ENCODE peak calls at places on chromosomes 7 and 10, in nine cellular contexts. V is GM23338, Z is GM23248, L is PC-3, X is neural progenitor cell, O is HCT116, K is hepatocyte, T is MM.1S, D is SK-N-SH. Q is an unnamed sample.

GRCh38 chr7:38748056-38748610 is 117.0 kb upstream of the AMPH start:
- DNase-seq in V (peak; percentile 27), Z (peak; percentile 57), L (peak; percentile 54), X (peak; percentile 23), O (no peak), K (no peak), T (no peak), D (peak; percentile 16), Q (no peak)

GRCh38 chr10:60943372-60944158 is 420 bp downstream of the RHOBTB1 start:
- DNase-seq in V (peak; percentile 81), Z (peak; percentile 73), L (peak; percentile 60), X (peak; percentile 75), O (peak; percentile 3), K (peak; percentile 81), T (peak; percentile 24), D (peak; percentile 78), Q (no peak)

GRCh38 chr10:107442035-107442505 is 277.6 kb upstream of the SORCS1 start:
- DNase-seq in V (no peak), Z (peak; percentile 84), L (peak; percentile 71), X (no peak), O (no peak), K (no peak), T (peak; percentile 9), D (no peak), Q (no peak)

GRCh38 chr10:130359711-130360110 is 223.5 kb downstream of the GLRX3 start:
- DNase-seq in V (no peak), Z (no peak), L (no peak), X (no peak), O (no peak), K (no peak), T (no peak), D (no peak), Q (no peak)

GRCh38 chr7:12066561-12066960 is 144.5 kb upstream of the TMEM106B start:
- DNase-seq in V (peak; percentile 1), Z (peak; percentile 6), L (peak; percentile 92), X (no peak), O (peak; percentile 85), K (peak; percentile 28), T (no peak), D (no peak), Q (no peak)

GRCh38 chr7:146375155-146375554 is 258.6 kb downstream of the CNTNAP2 start:
- DNase-seq in V (no peak), Z (no peak), L (no peak), X (peak; percentile 35), O (no peak), K (no peak), T (no peak), D (peak; percentile 79), Q (no peak)

GRCh38 chr7:133478591-133479135 is 225.8 kb downstream of the EXOC4 start:
- DNase-seq in V (no peak), Z (no peak), L (no peak), X (no peak), O (no peak), K (no peak), T (no peak), D (no peak), Q (no peak)

GRCh38 chr7:6385110-6385792 is 62.5 kb downstream of the DAGLB start:
- DNase-seq in V (no peak), Z (peak; percentile 98), L (peak; percentile 95), X (no peak), O (peak; percentile 58), K (peak; percentile 80), T (no peak), D (no peak), Q (no peak)

GRCh38 chr10:43809211-43809930 is 160.7 kb upstream of the ZNF32 start:
- DNase-seq in V (no peak), Z (peak; percentile 94), L (peak; percentile 36), X (no peak), O (no peak), K (no peak), T (no peak), D (no peak), Q (no peak)

GRCh38 chr10:124717911-124718734 is 26.1 kb downstream of the FAM53B start:
- DNase-seq in V (no peak), Z (no peak), L (no peak), X (no peak), O (no peak), K (no peak), T (no peak), D (no peak), Q (no peak)

GRCh38 chr10:129093641-129094040 is 373.4 kb upstream of the MGMT start:
- DNase-seq in V (no peak), Z (no peak), L (no peak), X (no peak), O (no peak), K (no peak), T (no peak), D (no peak), Q (no peak)

GRCh38 chr7:151832656-151833055 is 44.3 kb downstream of the PRKAG2 start:
- DNase-seq in V (no peak), Z (no peak), L (no peak), X (no peak), O (no peak), K (no peak), T (no peak), D (no peak), Q (no peak)

GRCh38 chr7:80748302-80749042 is 110.0 kb downstream of the CD36 start:
- DNase-seq in V (peak; percentile 15), Z (no peak), L (no peak), X (no peak), O (peak; percentile 79), K (no peak), T (no peak), D (no peak), Q (no peak)

GRCh38 chr7:29977926-29978652 is 11.5 kb downstream of the SCRN1 start:
- DNase-seq in V (peak; percentile 92), Z (no peak), L (peak; percentile 13), X (peak; percentile 82), O (peak; percentile 27), K (no peak), T (no peak), D (no peak), Q (peak; percentile 24)

GRCh38 chr10:106609867-106610266 is 554.6 kb downstream of the SORCS1 start:
- DNase-seq in V (peak; percentile 62), Z (peak; percentile 13), L (peak; percentile 23), X (peak; percentile 24), O (no peak), K (no peak), T (no peak), D (peak; percentile 8), Q (no peak)

DNA sequence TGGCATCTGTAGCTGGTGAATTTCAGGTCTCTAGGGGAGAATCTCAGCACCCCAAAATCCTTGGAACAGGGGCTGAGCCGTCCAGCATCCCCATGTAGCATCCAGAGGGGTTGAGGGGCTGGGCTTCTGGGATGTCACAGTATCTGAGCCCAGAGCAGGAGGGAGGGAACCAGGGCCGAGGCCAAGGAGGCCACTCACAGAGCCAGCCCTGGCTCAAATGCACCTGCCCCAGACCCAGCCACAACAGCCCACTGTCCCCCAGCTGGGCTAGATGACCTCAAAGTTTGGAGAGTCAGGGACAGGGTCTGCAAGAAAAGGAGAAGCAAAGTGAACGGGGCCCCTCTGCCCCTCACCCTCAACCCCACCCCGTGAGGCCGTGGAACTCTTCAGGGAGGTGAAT is 22.3 kb downstream of the VSIR start:
- DNase-seq in V (no peak), Z (no peak), L (no peak), X (no peak), O (no peak), K (no peak), T (no peak), D (no peak), Q (no peak)
- H3K4me1 ChIP-seq in V (peaks cover 5% of the 10 kb centered on the region), Z (no peaks in the 10 kb centered on the region), L (no peaks in the 10 kb centered on the region), X (peaks cover 5% of the 10 kb centered on the region), O (peaks cover 5% of the 10 kb centered on the region), K (peaks cover 36% of the 10 kb centered on the region), T (peaks cover 23% of the 10 kb centered on the region), D (no peaks in the 10 kb centered on the region), Q (peaks cover 87% of the 10 kb centered on the region)

GRCh38 chr7:95777266-95777665 is 4.9 kb downstream of the DYNC1I1 start:
- DNase-seq in V (no peak), Z (no peak), L (no peak), X (no peak), O (no peak), K (no peak), T (no peak), D (no peak), Q (no peak)

GRCh38 chr7:95766657-95767056 is 5.7 kb upstream of the DYNC1I1 start:
- DNase-seq in V (no peak), Z (no peak), L (no peak), X (no peak), O (no peak), K (no peak), T (no peak), D (no peak), Q (no peak)

GRCh38 chr7:95776561-95777185 is 4.3 kb downstream of the DYNC1I1 start:
- DNase-seq in V (no peak), Z (no peak), L (peak; percentile 87), X (no peak), O (no peak), K (no peak), T (no peak), D (no peak), Q (no peak)

GRCh38 chr7:95772771-95773581 is 622 bp downstream of the DYNC1I1 start:
- DNase-seq in V (peak; percentile 54), Z (peak; percentile 32), L (peak; percentile 57), X (peak; percentile 33), O (no peak), K (peak; percentile 32), T (no peak), D (no peak), Q (no peak)

GRCh38 chr7:95772298-95772770 is at the start of gene DYNC1I1:
- DNase-seq in V (peak; percentile 73), Z (peak; percentile 77), L (peak; percentile 80), X (peak; percentile 83), O (no peak), K (peak; percentile 87), T (peak; percentile 81), D (peak; percentile 94), Q (no peak)
- TF ChIP-seq EZH2phosphoT487 in V (no peak), Z (no peak), L (no peak), X (no peak), O (no peak), K (no peak), T (no peak), D (no peak), Q (no peak)

DNA sequence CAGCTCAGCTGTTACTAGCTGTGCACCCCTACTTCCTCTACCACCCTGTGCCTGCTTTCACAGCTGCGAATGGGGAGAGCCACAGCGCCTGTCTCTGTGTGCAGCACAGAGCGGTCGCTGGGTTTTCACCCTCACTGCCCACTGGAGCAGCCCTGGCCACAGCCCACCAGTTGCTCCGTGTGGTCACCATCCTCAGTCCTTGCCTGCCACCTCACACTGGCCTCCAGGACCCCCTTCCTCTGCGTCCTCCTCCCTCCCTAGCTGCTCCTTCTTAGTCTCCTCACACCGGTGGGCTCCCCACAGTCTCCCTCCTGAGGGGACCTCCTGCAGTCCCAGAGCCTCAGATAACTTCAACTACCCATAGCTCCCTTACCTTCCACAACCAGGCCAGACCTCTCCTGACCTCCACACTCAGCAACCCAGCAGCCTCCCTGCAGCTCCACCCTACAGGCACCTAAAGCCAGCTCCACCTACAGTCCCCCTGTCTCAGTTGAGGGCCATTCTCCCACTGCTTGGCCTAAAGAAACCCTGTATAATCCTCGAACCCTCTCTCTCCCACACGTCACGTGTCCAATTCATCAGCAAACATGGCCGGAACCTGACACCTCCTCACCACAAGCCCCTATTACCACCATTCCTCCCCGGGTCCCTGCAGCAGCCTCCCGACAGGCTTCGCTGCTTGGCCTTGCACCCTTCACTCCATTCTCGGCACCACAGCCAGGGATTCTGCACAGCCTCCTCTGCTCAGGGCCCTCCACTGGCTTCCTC is 28.0 kb downstream of the PLAC9 start:
- DNase-seq in V (no peak), Z (no peak), L (no peak), X (no peak), O (no peak), K (no peak), T (no peak), D (no peak), Q (no peak)
- H3K4me1 ChIP-seq in V (peaks cover 9% of the 10 kb centered on the region), Z (peaks cover 51% of the 10 kb centered on the region), L (peaks cover 71% of the 10 kb centered on the region), X (peaks cover 13% of the 10 kb centered on the region), O (peaks cover 80% of the 10 kb centered on the region), K (peaks cover 15% of the 10 kb centered on the region), T (no peaks in the 10 kb centered on the region), D (peaks cover 48% of the 10 kb centered on the region), Q (no peaks in the 10 kb centered on the region)

GRCh38 chr7:117230276-117231046 is 92.4 kb downstream of the WNT2 start:
- DNase-seq in V (no peak), Z (peak; percentile 74), L (no peak), X (no peak), O (no peak), K (no peak), T (no peak), D (no peak), Q (no peak)
- TF ChIP-seq EZH2phosphoT487 in V (no peak), Z (peak; percentile 92), L (no peak), X (no peak), O (no peak), K (no peak), T (no peak), D (no peak), Q (no peak)